ENCODE peak calls at places on chromosomes 11 and 22, in four cellular contexts. P, A, Q and J are unnamed samples.

GRCh38 chr11:67351275-67352005 is 1.9 kb downstream of the POLD4 start:
- DNase-seq in A (no peak), P (peak; percentile 88), Q (peak; percentile 50), J (peak; percentile 79)

GRCh38 chr22:39721456-39722325 is 151.1 kb downstream of the CACNA1I start:
- DNase-seq in P (no peak), Q (no peak), A (no peak), J (no peak)

GRCh38 chr22:32623943-32624342 is 149.3 kb downstream of the FBXO7 start:
- DNase-seq in A (no peak), Q (no peak), P (peak; percentile 85), J (no peak)

GRCh38 chr11:126585388-126586302 is 230.2 kb downstream of the ST3GAL4 start:
- DNase-seq in Q (no peak), P (peak; percentile 94), A (no peak), J (no peak)

GRCh38 chr22:42310301-42310981 is 40.0 kb upstream of the TCF20 start:
- DNase-seq in Q (no peak), A (no peak), P (no peak), J (no peak)

GRCh38 chr11:120834686-120835225 is 189.1 kb upstream of the TBCEL start:
- DNase-seq in Q (no peak), A (no peak), P (no peak), J (no peak)

GRCh38 chr11:18768472-18768901 is 23.1 kb downstream of the PTPN5 start:
- DNase-seq in P (no peak), Q (no peak), A (no peak), J (no peak)

GRCh38 chr11:2096919-2097301 is 42.3 kb downstream of the IGF2 start:
- DNase-seq in A (no peak), Q (no peak), P (no peak), J (no peak)

GRCh38 chr11:358129-358805 is 11.0 kb upstream of the B4GALNT4 start:
- DNase-seq in P (peak; percentile 31), Q (no peak), A (no peak), J (peak; percentile 7)

GRCh38 chr11:48005878-48006277 is 25.5 kb downstream of the PTPRJ start:
- DNase-seq in A (no peak), Q (no peak), P (no peak), J (no peak)

GRCh38 chr11:119791701-119792151 is 62.7 kb upstream of the NECTIN1 start:
- DNase-seq in P (peak; percentile 53), A (no peak), Q (no peak), J (no peak)